ENCODE peak calls at places on chromosomes 13 and 19, in ten cellular contexts. One of them, this sample, is unnamed.

GRCh38 chr19:1361601-1362384 is 21.9 kb upstream of the NDUFS7 start:
- DNase-seq in WTC11: no peak
- DNase-seq in thoracic aorta: no peak
- DNase-seq in nephron progenitor cell: no peak
- DNase-seq in adrenal gland: no peak
- DNase-seq in RWPE1: no peak
- DNase-seq in right lobe of liver: peak; percentile 36
- DNase-seq in AG09309: peak; percentile 14
- DNase-seq in gastrocnemius medialis: no peak
- DNase-seq in stomach: no peak
- DNase-seq in this sample: peak; percentile 57

GRCh38 chr19:30492581-30492980 is 120.4 kb downstream of the ZNF536 start:
- DNase-seq in WTC11: no peak
- DNase-seq in thoracic aorta: no peak
- DNase-seq in nephron progenitor cell: no peak
- DNase-seq in adrenal gland: no peak
- DNase-seq in RWPE1: no peak
- DNase-seq in right lobe of liver: no peak
- DNase-seq in AG09309: no peak
- DNase-seq in gastrocnemius medialis: no peak
- DNase-seq in stomach: no peak
- DNase-seq in this sample: no peak

GRCh38 chr19:35059006-35059798 is 17.7 kb downstream of the HPN start:
- DNase-seq in WTC11: no peak
- DNase-seq in thoracic aorta: no peak
- DNase-seq in nephron progenitor cell: no peak
- DNase-seq in adrenal gland: no peak
- DNase-seq in RWPE1: no peak
- DNase-seq in right lobe of liver: no peak
- DNase-seq in AG09309: no peak
- DNase-seq in gastrocnemius medialis: no peak
- DNase-seq in stomach: no peak
- DNase-seq in this sample: no peak

GRCh38 chr13:101053694-101054093 is 362.6 kb downstream of the NALCN start:
- DNase-seq in WTC11: no peak
- DNase-seq in thoracic aorta: no peak
- DNase-seq in nephron progenitor cell: no peak
- DNase-seq in adrenal gland: no peak
- DNase-seq in RWPE1: no peak
- DNase-seq in right lobe of liver: no peak
- DNase-seq in AG09309: no peak
- DNase-seq in gastrocnemius medialis: no peak
- DNase-seq in stomach: no peak
- DNase-seq in this sample: no peak

GRCh38 chr13:113589251-113589960 is 4.9 kb downstream of the TFDP1 start:
- DNase-seq in WTC11: no peak
- DNase-seq in thoracic aorta: no peak
- DNase-seq in nephron progenitor cell: no peak
- DNase-seq in adrenal gland: no peak
- DNase-seq in RWPE1: no peak
- DNase-seq in right lobe of liver: peak; percentile 40
- DNase-seq in AG09309: no peak
- DNase-seq in gastrocnemius medialis: no peak
- DNase-seq in stomach: peak; percentile 20
- DNase-seq in this sample: no peak

GRCh38 chr19:29858000-29858596 is 46.3 kb downstream of the CCNE1 start:
- DNase-seq in WTC11: peak; percentile 80
- DNase-seq in thoracic aorta: no peak
- DNase-seq in nephron progenitor cell: no peak
- DNase-seq in adrenal gland: peak; percentile 44
- DNase-seq in RWPE1: no peak
- DNase-seq in right lobe of liver: no peak
- DNase-seq in AG09309: no peak
- DNase-seq in gastrocnemius medialis: no peak
- DNase-seq in stomach: peak; percentile 50
- DNase-seq in this sample: no peak

GRCh38 chr19:51029718-51030117 is 3.3 kb upstream of the KLK11 start:
- DNase-seq in WTC11: no peak
- DNase-seq in thoracic aorta: no peak
- DNase-seq in nephron progenitor cell: no peak
- DNase-seq in adrenal gland: no peak
- DNase-seq in RWPE1: no peak
- DNase-seq in right lobe of liver: no peak
- DNase-seq in AG09309: no peak
- DNase-seq in gastrocnemius medialis: no peak
- DNase-seq in stomach: no peak
- DNase-seq in this sample: no peak

GRCh38 chr19:5809053-5809452 is 4.2 kb downstream of the NRTN start:
- DNase-seq in WTC11: no peak
- DNase-seq in thoracic aorta: no peak
- DNase-seq in nephron progenitor cell: no peak
- DNase-seq in adrenal gland: no peak
- DNase-seq in RWPE1: no peak
- DNase-seq in right lobe of liver: peak; percentile 78
- DNase-seq in AG09309: no peak
- DNase-seq in gastrocnemius medialis: no peak
- DNase-seq in stomach: no peak
- DNase-seq in this sample: no peak

GRCh38 chr19:46903458-46903857 is 42.7 kb downstream of the ARHGAP35 start:
- DNase-seq in WTC11: no peak
- DNase-seq in thoracic aorta: no peak
- DNase-seq in nephron progenitor cell: no peak
- DNase-seq in adrenal gland: no peak
- DNase-seq in RWPE1: no peak
- DNase-seq in right lobe of liver: no peak
- DNase-seq in AG09309: no peak
- DNase-seq in gastrocnemius medialis: no peak
- DNase-seq in stomach: no peak
- DNase-seq in this sample: no peak

GRCh38 chr13:90414691-90415596 is 932.5 kb upstream of the MIR17HG start:
- DNase-seq in WTC11: no peak
- DNase-seq in thoracic aorta: no peak
- DNase-seq in nephron progenitor cell: no peak
- DNase-seq in adrenal gland: no peak
- DNase-seq in RWPE1: peak; percentile 70
- DNase-seq in right lobe of liver: no peak
- DNase-seq in AG09309: no peak
- DNase-seq in gastrocnemius medialis: no peak
- DNase-seq in stomach: no peak
- DNase-seq in this sample: peak; percentile 62

GRCh38 chr19:58356236-58356970 is 3.1 kb upstream of the A1BG start:
- DNase-seq in WTC11: peak; percentile 27
- DNase-seq in thoracic aorta: no peak
- DNase-seq in nephron progenitor cell: no peak
- DNase-seq in adrenal gland: no peak
- DNase-seq in RWPE1: no peak
- DNase-seq in right lobe of liver: no peak
- DNase-seq in AG09309: no peak
- DNase-seq in gastrocnemius medialis: no peak
- DNase-seq in stomach: no peak
- DNase-seq in this sample: no peak

GRCh38 chr13:50033696-50034095 is 18.5 kb downstream of the KCNRG start:
- DNase-seq in WTC11: no peak
- DNase-seq in thoracic aorta: no peak
- DNase-seq in nephron progenitor cell: no peak
- DNase-seq in adrenal gland: no peak
- DNase-seq in RWPE1: no peak
- DNase-seq in right lobe of liver: no peak
- DNase-seq in AG09309: peak; percentile 35
- DNase-seq in gastrocnemius medialis: no peak
- DNase-seq in stomach: no peak
- DNase-seq in this sample: peak; percentile 19

GRCh38 chr13:38687246-38688229 is 661 bp downstream of the FREM2 start:
- DNase-seq in WTC11: peak; percentile 60
- DNase-seq in thoracic aorta: no peak
- DNase-seq in nephron progenitor cell: peak; percentile 69
- DNase-seq in adrenal gland: no peak
- DNase-seq in RWPE1: peak; percentile 13
- DNase-seq in right lobe of liver: no peak
- DNase-seq in AG09309: no peak
- DNase-seq in gastrocnemius medialis: no peak
- DNase-seq in stomach: no peak
- DNase-seq in this sample: no peak

GRCh38 chr13:38688674-38689073 is 1.8 kb downstream of the FREM2 start:
- DNase-seq in WTC11: no peak
- DNase-seq in thoracic aorta: no peak
- DNase-seq in nephron progenitor cell: no peak
- DNase-seq in adrenal gland: no peak
- DNase-seq in RWPE1: no peak
- DNase-seq in right lobe of liver: no peak
- DNase-seq in AG09309: no peak
- DNase-seq in gastrocnemius medialis: no peak
- DNase-seq in stomach: no peak
- DNase-seq in this sample: no peak

GRCh38 chr13:38684714-38685113 is 2.2 kb upstream of the FREM2 start:
- DNase-seq in WTC11: no peak
- DNase-seq in thoracic aorta: no peak
- DNase-seq in nephron progenitor cell: no peak
- DNase-seq in adrenal gland: no peak
- DNase-seq in RWPE1: no peak
- DNase-seq in right lobe of liver: no peak
- DNase-seq in AG09309: no peak
- DNase-seq in gastrocnemius medialis: no peak
- DNase-seq in stomach: no peak
- DNase-seq in this sample: no peak

GRCh38 chr13:38686635-38687245 is at the start of gene FREM2:
- DNase-seq in WTC11: peak; percentile 94
- DNase-seq in thoracic aorta: no peak
- DNase-seq in nephron progenitor cell: peak; percentile 81
- DNase-seq in adrenal gland: no peak
- DNase-seq in RWPE1: peak; percentile 53
- DNase-seq in right lobe of liver: peak; percentile 53
- DNase-seq in AG09309: no peak
- DNase-seq in gastrocnemius medialis: peak; percentile 65
- DNase-seq in stomach: peak; percentile 57
- DNase-seq in this sample: no peak

DNA sequence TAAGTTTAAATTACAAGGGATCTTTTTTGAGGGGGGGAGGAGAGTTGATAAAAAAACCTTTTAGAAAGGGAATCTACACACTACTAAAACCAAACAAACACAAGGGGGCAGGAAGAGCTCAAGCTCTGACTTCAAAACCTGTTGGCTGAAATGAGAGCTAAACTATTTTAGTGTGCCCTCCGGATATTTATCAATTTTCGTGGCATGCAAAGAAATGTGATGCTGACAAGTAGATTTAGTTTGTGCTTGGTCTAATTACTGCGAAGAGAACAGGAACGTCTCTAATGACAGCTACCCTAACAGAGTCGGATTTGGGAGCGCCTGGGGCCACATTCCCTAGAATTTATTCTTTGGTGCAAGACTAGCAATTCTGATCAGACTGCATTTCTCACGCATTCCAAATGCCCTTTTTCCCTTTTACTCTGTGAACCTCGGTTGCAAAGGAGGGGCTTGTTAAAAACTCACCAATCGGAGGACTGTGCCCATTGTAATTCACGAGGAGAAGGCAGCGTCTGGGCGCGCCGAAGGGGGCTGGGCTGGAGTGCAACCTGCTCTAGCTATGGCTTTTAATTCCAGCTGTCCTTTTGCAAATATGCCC is 804 bp upstream of the FREM2 start:
- DNase-seq in WTC11: peak; percentile 58
- DNase-seq in thoracic aorta: no peak
- DNase-seq in nephron progenitor cell: peak; percentile 60
- DNase-seq in adrenal gland: no peak
- DNase-seq in RWPE1: peak; percentile 17
- DNase-seq in right lobe of liver: peak; percentile 48
- DNase-seq in AG09309: no peak
- DNase-seq in gastrocnemius medialis: no peak
- DNase-seq in stomach: no peak
- DNase-seq in this sample: peak; percentile 6
- TF ChIP-seq CTCF in WTC11: no peak
- TF ChIP-seq CTCF in thoracic aorta: no peak
- TF ChIP-seq CTCF in nephron progenitor cell: peak; percentile 28
- TF ChIP-seq CTCF in adrenal gland: peak; percentile 23
- TF ChIP-seq CTCF in RWPE1: no peak
- TF ChIP-seq CTCF in right lobe of liver: peak; percentile 34
- TF ChIP-seq CTCF in AG09309: no peak
- TF ChIP-seq CTCF in gastrocnemius medialis: peak; percentile 32
- TF ChIP-seq CTCF in stomach: no peak
- TF ChIP-seq CTCF in this sample: peak; percentile 33

DNA sequence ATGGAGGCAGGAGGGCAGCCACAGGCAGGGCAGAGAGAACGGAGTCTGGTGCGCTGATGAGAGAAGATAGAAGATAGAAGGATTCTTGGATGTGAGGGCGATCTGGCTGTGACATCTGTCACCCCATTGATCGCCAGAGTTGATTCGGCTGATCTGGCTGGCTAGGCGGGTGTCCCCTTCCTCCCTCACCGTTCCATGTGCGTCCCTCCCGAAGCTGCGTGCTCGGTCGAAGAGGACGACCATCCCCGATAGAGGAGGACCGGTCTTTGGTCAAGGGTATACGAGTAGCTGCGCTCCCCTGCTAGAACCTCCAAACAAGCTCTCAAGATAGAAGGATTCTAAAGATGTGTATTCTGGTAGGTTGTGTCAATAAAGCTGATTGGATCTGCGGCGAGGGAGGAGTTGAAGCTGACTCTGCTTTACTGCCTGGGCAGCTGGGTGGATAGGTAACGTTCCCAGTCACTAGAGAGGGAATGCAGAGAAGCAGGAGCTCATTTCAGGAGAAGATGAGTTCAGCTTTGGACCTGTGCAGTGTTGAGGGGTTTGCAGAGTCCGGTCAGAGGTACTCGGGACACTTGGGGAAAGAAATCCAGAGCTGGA is 5.1 kb downstream of the UBAC2 start:
- DNase-seq in WTC11: no peak
- DNase-seq in thoracic aorta: no peak
- DNase-seq in nephron progenitor cell: no peak
- DNase-seq in adrenal gland: no peak
- DNase-seq in RWPE1: no peak
- DNase-seq in right lobe of liver: no peak
- DNase-seq in AG09309: no peak
- DNase-seq in gastrocnemius medialis: no peak
- DNase-seq in stomach: no peak
- DNase-seq in this sample: no peak
- TF ChIP-seq CTCF in WTC11: no peak
- TF ChIP-seq CTCF in thoracic aorta: no peak
- TF ChIP-seq CTCF in nephron progenitor cell: no peak
- TF ChIP-seq CTCF in adrenal gland: no peak
- TF ChIP-seq CTCF in RWPE1: no peak
- TF ChIP-seq CTCF in right lobe of liver: no peak
- TF ChIP-seq CTCF in AG09309: no peak
- TF ChIP-seq CTCF in gastrocnemius medialis: no peak
- TF ChIP-seq CTCF in stomach: no peak
- TF ChIP-seq CTCF in this sample: no peak

GRCh38 chr19:32719611-32720059 is at the start of gene TDRD12:
- DNase-seq in WTC11: peak; percentile 70
- DNase-seq in thoracic aorta: no peak
- DNase-seq in nephron progenitor cell: no peak
- DNase-seq in adrenal gland: peak; percentile 22
- DNase-seq in RWPE1: no peak
- DNase-seq in right lobe of liver: no peak
- DNase-seq in AG09309: no peak
- DNase-seq in gastrocnemius medialis: no peak
- DNase-seq in stomach: no peak
- DNase-seq in this sample: no peak
- TF ChIP-seq CTCF in WTC11: peak; percentile 42
- TF ChIP-seq CTCF in thoracic aorta: no peak
- TF ChIP-seq CTCF in nephron progenitor cell: no peak
- TF ChIP-seq CTCF in adrenal gland: no peak
- TF ChIP-seq CTCF in RWPE1: no peak
- TF ChIP-seq CTCF in right lobe of liver: no peak
- TF ChIP-seq CTCF in AG09309: no peak
- TF ChIP-seq CTCF in gastrocnemius medialis: no peak
- TF ChIP-seq CTCF in stomach: no peak
- TF ChIP-seq CTCF in this sample: peak; percentile 32

GRCh38 chr13:28678809-28679208 is 19.9 kb downstream of the POMP start:
- DNase-seq in WTC11: no peak
- DNase-seq in thoracic aorta: no peak
- DNase-seq in nephron progenitor cell: no peak
- DNase-seq in adrenal gland: no peak
- DNase-seq in RWPE1: no peak
- DNase-seq in right lobe of liver: no peak
- DNase-seq in AG09309: no peak
- DNase-seq in gastrocnemius medialis: no peak
- DNase-seq in stomach: no peak
- DNase-seq in this sample: no peak
- TF ChIP-seq CTCF in WTC11: no peak
- TF ChIP-seq CTCF in thoracic aorta: no peak
- TF ChIP-seq CTCF in nephron progenitor cell: no peak
- TF ChIP-seq CTCF in adrenal gland: no peak
- TF ChIP-seq CTCF in RWPE1: no peak
- TF ChIP-seq CTCF in right lobe of liver: no peak
- TF ChIP-seq CTCF in AG09309: peak; percentile 21
- TF ChIP-seq CTCF in gastrocnemius medialis: no peak
- TF ChIP-seq CTCF in stomach: no peak
- TF ChIP-seq CTCF in this sample: peak; percentile 41